ENCODE peak calls at places on chromosomes 3 and 15, in five cellular contexts. V is tibial nerve, Q is fibroblast of mammary gland, R is foreskin fibroblast, Y is thoracic aorta. A is an unnamed sample.

GRCh38 chr3:2141482-2141881 is 42.8 kb downstream of the CNTN4 start:
- DNase-seq in V (no peak), Q (no peak), R (no peak), Y (no peak), A (no peak)

GRCh38 chr15:100032358-100033080 is 299.3 kb upstream of the LYSMD4 start:
- DNase-seq in V (peak), Q (no peak), R (no peak), Y (no peak), A (no peak)

GRCh38 chr15:50227076-50227475 is 38.5 kb downstream of the HDC start:
- DNase-seq in V (no peak), Q (peak), R (peak), Y (no peak), A (no peak)

GRCh38 chr3:122745365-122746021 is 48.1 kb downstream of the HSPBAP1 start:
- DNase-seq in V (no peak), Q (peak), R (peak), Y (no peak), A (no peak)

GRCh38 chr3:36362973-36363372 is 17.3 kb upstream of the STAC start:
- DNase-seq in V (no peak), Q (peak), R (peak), Y (no peak), A (no peak)

GRCh38 chr3:46829699-46830208 is 33.5 kb downstream of the MYL3 start:
- DNase-seq in V (no peak), Q (no peak), R (no peak), Y (no peak), A (peak)

GRCh38 chr3:129890125-129890524 is 3.4 kb downstream of the TMCC1 start:
- DNase-seq in V (peak), Q (no peak), R (no peak), Y (no peak), A (no peak)

GRCh38 chr15:26971303-26972018 is 480 bp downstream of the GABRG3 start:
- DNase-seq in V (no peak), Q (no peak), R (no peak), Y (no peak), A (no peak)

GRCh38 chr3:152380048-152380447 is 111.3 kb downstream of the MBNL1 start:
- DNase-seq in V (no peak), Q (no peak), R (no peak), Y (no peak), A (no peak)

GRCh38 chr15:35448294-35448693 is 97.7 kb downstream of the DPH6 start:
- DNase-seq in V (no peak), Q (peak), R (no peak), Y (no peak), A (no peak)

GRCh38 chr15:41832875-41833274 is 5.0 kb downstream of the JMJD7 start:
- DNase-seq in V (no peak), Q (no peak), R (no peak), Y (no peak), A (no peak)

GRCh38 chr3:116302087-116302747 is 143.1 kb downstream of the LSAMP start:
- DNase-seq in V (no peak), Q (peak), R (peak), Y (no peak), A (no peak)

GRCh38 chr15:36925671-36926421 is 174.5 kb downstream of the MEIS2 start:
- DNase-seq in V (no peak), Q (no peak), R (no peak), Y (no peak), A (no peak)

GRCh38 chr3:161274691-161275298 is 53.7 kb downstream of the NMD3 start:
- DNase-seq in V (peak), Q (peak), R (peak), Y (no peak), A (peak)

GRCh38 chr15:101675796-101676582 is 23.8 kb upstream of the TM2D3 start:
- DNase-seq in V (no peak), Q (peak), R (peak), Y (no peak), A (no peak)

GRCh38 chr3:48518755-48519154 is 14.8 kb upstream of the SHISA5 start:
- DNase-seq in V (no peak), Q (no peak), R (no peak), Y (no peak), A (no peak)

GRCh38 chr15:40259021-40259420 is 20.2 kb downstream of the PAK6 start:
- DNase-seq in V (no peak), Q (no peak), R (no peak), Y (no peak), A (no peak)

GRCh38 chr3:133117342-133117741 is 79.2 kb downstream of the TMEM108 start:
- DNase-seq in V (no peak), Q (no peak), R (no peak), Y (no peak), A (no peak)

GRCh38 chr3:172437713-172438112 is 10.5 kb downstream of the GHSR start:
- DNase-seq in V (no peak), Q (no peak), R (no peak), Y (no peak), A (no peak)

GRCh38 chr15:76160426-76161152 is 100.8 kb downstream of the TMEM266 start:
- DNase-seq in V (no peak), Q (no peak), R (no peak), Y (no peak), A (no peak)

GRCh38 chr3:128418900-128419299 is 47.8 kb downstream of the DNAJB8 start:
- DNase-seq in V (no peak), Q (no peak), R (no peak), Y (no peak), A (no peak)

GRCh38 chr3:109559389-109559788 is 222.0 kb upstream of the DPPA4 start:
- DNase-seq in V (no peak), Q (no peak), R (no peak), Y (no peak), A (no peak)

GRCh38 chr3:109548192-109548938 is 211.0 kb upstream of the DPPA4 start:
- DNase-seq in V (no peak), Q (no peak), R (no peak), Y (no peak), A (no peak)

GRCh38 chr3:109553573-109554371 is 216.4 kb upstream of the DPPA4 start:
- DNase-seq in V (no peak), Q (no peak), R (no peak), Y (no peak), A (no peak)
- TF ChIP-seq CTCF in V (no peak), Q (no peak), R (no peak), Y (no peak), A (no peak)

DNA sequence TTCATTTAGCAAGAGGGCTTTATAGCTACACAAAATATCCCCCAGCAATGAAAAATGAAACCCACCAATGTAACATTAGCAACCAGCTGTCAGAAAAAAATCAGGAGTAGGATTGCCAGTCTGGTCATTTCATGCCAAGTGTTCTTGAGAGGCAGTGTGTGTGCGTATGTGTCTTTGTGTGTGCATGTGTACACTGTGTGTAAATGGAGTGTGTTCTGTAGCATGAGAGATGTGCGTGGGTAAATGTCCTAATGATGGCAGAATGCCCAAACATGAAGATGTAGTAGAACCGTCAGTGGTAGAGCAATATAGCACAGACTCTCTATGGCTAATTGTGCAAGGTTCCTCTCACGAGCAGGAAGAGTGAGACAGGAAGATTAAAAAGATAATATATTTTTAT is 1038.9 kb downstream of the IGSF11 start:
- DNase-seq in V (no peak), Q (no peak), R (no peak), Y (no peak), A (no peak)
- TF ChIP-seq CTCF in V (no peak), Q (no peak), R (no peak), Y (no peak), A (no peak)

GRCh38 chr3:72969766-72970165 is 26.8 kb upstream of the PPP4R2 start:
- DNase-seq in V (no peak), Q (peak), R (no peak), Y (no peak), A (no peak)
- TF ChIP-seq CTCF in V (no peak), Q (no peak), R (no peak), Y (no peak), A (no peak)

GRCh38 chr3:59812778-59813558 is 763.1 kb upstream of the CFAP20DC start:
- DNase-seq in V (no peak), Q (no peak), R (no peak), Y (no peak), A (no peak)
- TF ChIP-seq CTCF in V (no peak), Q (no peak), R (no peak), Y (no peak), A (no peak)

DNA sequence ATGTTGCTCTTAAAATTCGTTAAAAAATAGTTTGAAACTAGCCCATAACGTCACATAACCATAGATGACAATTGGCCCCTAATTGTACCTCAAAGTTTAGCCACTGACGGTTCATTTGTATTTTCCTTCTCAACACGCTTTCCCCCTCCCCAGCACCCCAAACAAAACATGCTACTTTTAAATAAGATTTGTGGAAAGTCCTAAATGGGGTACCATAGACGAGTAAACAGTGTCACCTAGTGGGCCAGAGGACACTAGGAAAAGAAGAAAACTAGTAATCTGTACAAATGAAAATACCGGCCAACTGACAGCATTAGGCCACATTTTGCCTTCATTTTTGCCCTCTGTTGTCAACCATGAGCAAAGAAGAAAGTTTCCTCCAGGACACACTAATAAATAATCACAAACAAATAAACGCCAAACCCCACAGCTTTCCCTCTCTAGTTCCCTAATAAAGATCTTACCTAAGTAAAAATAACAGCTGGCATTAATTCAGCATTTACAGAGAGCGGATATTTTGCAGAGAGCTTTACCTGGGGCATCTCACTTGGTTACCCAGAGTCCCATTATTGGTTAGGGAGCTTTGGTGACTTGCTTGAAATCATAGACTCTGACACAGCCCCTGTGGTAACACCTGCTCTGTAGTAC is 175.1 kb upstream of the ATP11B start:
- DNase-seq in V (peak), Q (peak), R (no peak), Y (no peak), A (no peak)
- TF ChIP-seq CTCF in V (peak), Q (peak), R (no peak), Y (no peak), A (peak)

GRCh38 chr3:188176884-188177283 is 22.9 kb downstream of the LPP start:
- DNase-seq in V (no peak), Q (no peak), R (no peak), Y (no peak), A (no peak)
- TF ChIP-seq CTCF in V (no peak), Q (no peak), R (no peak), Y (no peak), A (no peak)